ENCODE peak calls at places on chromosome 2, in nine cellular contexts. Y, G, N, P, H, S, T, O and W are unnamed samples.

GRCh38 chr2:26035110-26035728 is 1.3 kb downstream of the RAB10 start:
- DNase-seq in Y (no peak), G (peak; percentile 15), N (peak; percentile 13), P (no peak), H (no peak), S (no peak), T (no peak), O (no peak), W (peak; percentile 36)

GRCh38 chr2:235263205-235264120 is 230.4 kb upstream of the AGAP1 start:
- DNase-seq in Y (no peak), G (peak; percentile 91), N (no peak), P (no peak), H (peak; percentile 68), S (peak; percentile 9), T (no peak), O (no peak), W (peak; percentile 46)

GRCh38 chr2:190512539-190513095 is 21.9 kb downstream of the NEMP2 start:
- DNase-seq in Y (no peak), G (no peak), N (peak; percentile 28), P (no peak), H (no peak), S (no peak), T (no peak), O (no peak), W (no peak)

GRCh38 chr2:158539176-158539895 is 82.6 kb downstream of the PKP4 start:
- DNase-seq in Y (no peak), G (peak; percentile 79), N (no peak), P (no peak), H (no peak), S (no peak), T (no peak), O (no peak), W (no peak)

GRCh38 chr2:231914077-231914690 is 12.0 kb downstream of the NPPC start:
- DNase-seq in Y (no peak), G (no peak), N (no peak), P (no peak), H (no peak), S (no peak), T (no peak), O (no peak), W (peak; percentile 20)

GRCh38 chr2:123101434-123101833 is 923.7 kb upstream of the CNTNAP5 start:
- DNase-seq in Y (no peak), G (no peak), N (no peak), P (no peak), H (no peak), S (no peak), T (no peak), O (no peak), W (no peak)

GRCh38 chr2:112821682-112822081 is 14.9 kb downstream of the IL1B start:
- DNase-seq in Y (no peak), G (no peak), N (peak; percentile 88), P (no peak), H (no peak), S (no peak), T (peak; percentile 8), O (no peak), W (no peak)

GRCh38 chr2:22999951-23000350 is 385.0 kb upstream of the KLHL29 start:
- DNase-seq in Y (no peak), G (peak; percentile 6), N (no peak), P (no peak), H (no peak), S (no peak), T (no peak), O (no peak), W (no peak)

GRCh38 chr2:95314964-95315611 is 17.9 kb downstream of the KCNIP3 start:
- DNase-seq in Y (peak; percentile 71), G (peak; percentile 76), N (peak; percentile 5), P (no peak), H (no peak), S (no peak), T (no peak), O (no peak), W (peak; percentile 95)